ENCODE peak calls at places on chromosomes 4 and X, in seven cellular contexts. L, Q, O, C, E, V and D are unnamed samples.

GRCh38 chr4:40842318-40842717 is 92.6 kb downstream of the NSUN7 start:
- DNase-seq in L (no peak), Q (no peak), O (no peak), C (peak), E (no peak), V (no peak), D (no peak)

GRCh38 chrX:10444204-10444603 is 176.2 kb downstream of the MID1 start:
- DNase-seq in L (no peak), Q (no peak), O (no peak), C (no peak), E (no peak), V (no peak), D (no peak)

GRCh38 chrX:6021316-6022091 is 207.2 kb downstream of the NLGN4X start:
- DNase-seq in L (no peak), Q (no peak), O (no peak), C (peak), E (no peak), V (no peak), D (no peak)

GRCh38 chrX:51494409-51494808 is 2.0 kb downstream of the NUDT11 start:
- DNase-seq in L (no peak), Q (no peak), O (no peak), C (no peak), E (no peak), V (no peak), D (no peak)

GRCh38 chr4:56463711-56464110 is 3.7 kb upstream of the SRP72 start:
- DNase-seq in L (no peak), Q (no peak), O (no peak), C (no peak), E (no peak), V (no peak), D (no peak)

GRCh38 chr4:80142396-80143304 is 54.7 kb upstream of the PRDM8 start:
- DNase-seq in L (no peak), Q (no peak), O (no peak), C (no peak), E (no peak), V (no peak), D (no peak)

GRCh38 chrX:134026732-134027311 is 41.4 kb upstream of the GPC3 start:
- DNase-seq in L (no peak), Q (peak), O (peak), C (peak), E (no peak), V (no peak), D (no peak)

GRCh38 chr4:5711479-5712184 is 631 bp downstream of the EVC start:
- DNase-seq in L (no peak), Q (no peak), O (no peak), C (peak), E (no peak), V (no peak), D (peak)

GRCh38 chrX:114162068-114162735 is 421.7 kb upstream of the HTR2C start:
- DNase-seq in L (no peak), Q (no peak), O (no peak), C (no peak), E (no peak), V (no peak), D (no peak)

GRCh38 chr4:16122784-16123183 is 39.0 kb upstream of the PROM1 start:
- DNase-seq in L (no peak), Q (no peak), O (no peak), C (no peak), E (no peak), V (no peak), D (no peak)

GRCh38 chrX:124737771-124738170 is 391.4 kb downstream of the SH2D1A start:
- DNase-seq in L (no peak), Q (no peak), O (no peak), C (no peak), E (no peak), V (no peak), D (no peak)

GRCh38 chrX:149453030-149453429 is 52.1 kb downstream of the IDS start:
- DNase-seq in L (no peak), Q (no peak), O (no peak), C (peak), E (no peak), V (no peak), D (no peak)

GRCh38 chr4:54101190-54102041 is 1.5 kb downstream of the GSX2 start:
- DNase-seq in L (no peak), Q (no peak), O (no peak), C (no peak), E (no peak), V (no peak), D (no peak)

GRCh38 chr4:6192245-6192644 is 8.1 kb downstream of the JAKMIP1 start:
- DNase-seq in L (no peak), Q (no peak), O (no peak), C (no peak), E (no peak), V (no peak), D (no peak)

GRCh38 chr4:2935762-2936743 is 27.2 kb downstream of the NOP14 start:
- DNase-seq in L (peak), Q (peak), O (no peak), C (peak), E (no peak), V (peak), D (no peak)

GRCh38 chrX:103584606-103585005 is 709 bp upstream of the TCEAL4 start:
- DNase-seq in L (no peak), Q (no peak), O (no peak), C (peak), E (no peak), V (no peak), D (no peak)

GRCh38 chrX:137043736-137044135 is 9.9 kb upstream of the GPR101 start:
- DNase-seq in L (no peak), Q (no peak), O (no peak), C (no peak), E (no peak), V (no peak), D (no peak)

GRCh38 chr4:65046496-65047101 is 623.7 kb downstream of the EPHA5 start:
- DNase-seq in L (no peak), Q (no peak), O (peak), C (peak), E (no peak), V (no peak), D (no peak)

GRCh38 chr4:17283251-17283650 is 228.6 kb downstream of the QDPR start:
- DNase-seq in L (no peak), Q (no peak), O (no peak), C (no peak), E (no peak), V (no peak), D (no peak)

GRCh38 chr4:24262084-24262483 is 322.3 kb downstream of the DHX15 start:
- DNase-seq in L (no peak), Q (no peak), O (no peak), C (no peak), E (no peak), V (no peak), D (no peak)

GRCh38 chr4:4524364-4524763 is 17.5 kb downstream of the STX18 start:
- DNase-seq in L (peak), Q (peak), O (no peak), C (no peak), E (no peak), V (no peak), D (no peak)

GRCh38 chrX:115616943-115617563 is 56.1 kb downstream of the PLS3 start:
- DNase-seq in L (no peak), Q (no peak), O (no peak), C (peak), E (no peak), V (no peak), D (no peak)

GRCh38 chr4:1297456-1298325 is 8.0 kb downstream of the MAEA start:
- DNase-seq in L (no peak), Q (peak), O (no peak), C (no peak), E (no peak), V (no peak), D (no peak)

GRCh38 chrX:72258174-72258573 is 18.9 kb downstream of the RPS4X start:
- DNase-seq in L (no peak), Q (no peak), O (no peak), C (peak), E (no peak), V (no peak), D (no peak)